ENCODE peak calls at places on chromosomes 13 and 19, in five cellular contexts. One of them, this sample, is unnamed. For H3K9me3, the result is how much of the 10 kb centered on the place peaks cover.

GRCh38 chr13:77774181-77774580 is 76.7 kb downstream of the SLAIN1 start:
- DNase-seq in BE2C: no peak
- DNase-seq in CD4-positive, alpha-beta T cell: no peak
- DNase-seq in A549: no peak
- DNase-seq in hepatocyte: no peak
- DNase-seq in this sample: no peak

GRCh38 chr19:6103217-6103644 is 7.1 kb downstream of the RFX2 start:
- DNase-seq in A549: no peak
- DNase-seq in hepatocyte: no peak
- DNase-seq in BE2C: no peak
- DNase-seq in CD4-positive, alpha-beta T cell: no peak
- DNase-seq in this sample: no peak

GRCh38 chr13:64855506-64855905 is 2374.6 kb downstream of the PCDH9 start:
- DNase-seq in BE2C: peak
- DNase-seq in CD4-positive, alpha-beta T cell: no peak
- DNase-seq in hepatocyte: peak
- DNase-seq in A549: no peak
- DNase-seq in this sample: no peak

GRCh38 chr13:23657056-23657455 is 86.8 kb downstream of the TNFRSF19 start:
- DNase-seq in hepatocyte: no peak
- DNase-seq in BE2C: no peak
- DNase-seq in CD4-positive, alpha-beta T cell: no peak
- DNase-seq in A549: no peak
- DNase-seq in this sample: no peak

GRCh38 chr13:102236830-102237621 is 164.8 kb downstream of the FGF14 start:
- DNase-seq in A549: no peak
- DNase-seq in BE2C: no peak
- DNase-seq in CD4-positive, alpha-beta T cell: no peak
- DNase-seq in hepatocyte: no peak
- DNase-seq in this sample: no peak

GRCh38 chr19:57067440-57067839 is 52.3 kb upstream of the USP29 start:
- DNase-seq in BE2C: no peak
- DNase-seq in A549: no peak
- DNase-seq in CD4-positive, alpha-beta T cell: no peak
- DNase-seq in hepatocyte: no peak
- DNase-seq in this sample: no peak

GRCh38 chr13:39481493-39481892 is 121.5 kb downstream of the LHFPL6 start:
- DNase-seq in hepatocyte: no peak
- DNase-seq in CD4-positive, alpha-beta T cell: no peak
- DNase-seq in BE2C: no peak
- DNase-seq in A549: no peak
- DNase-seq in this sample: no peak

GRCh38 chr13:111633401-111633800 is 313.0 kb downstream of the TEX29 start:
- DNase-seq in A549: no peak
- DNase-seq in BE2C: no peak
- DNase-seq in hepatocyte: no peak
- DNase-seq in CD4-positive, alpha-beta T cell: no peak
- DNase-seq in this sample: no peak

GRCh38 chr19:36136975-36137686 is 2.7 kb upstream of the CAPNS1 start:
- DNase-seq in BE2C: no peak
- DNase-seq in CD4-positive, alpha-beta T cell: no peak
- DNase-seq in hepatocyte: no peak
- DNase-seq in A549: peak
- DNase-seq in this sample: no peak

GRCh38 chr13:31431722-31432137 is 232.0 kb downstream of the B3GLCT start:
- DNase-seq in CD4-positive, alpha-beta T cell: peak
- DNase-seq in hepatocyte: peak
- DNase-seq in BE2C: peak
- DNase-seq in A549: peak
- DNase-seq in this sample: no peak

GRCh38 chr19:40407714-40408600 is 5.2 kb downstream of the PRX start:
- DNase-seq in BE2C: no peak
- DNase-seq in hepatocyte: no peak
- DNase-seq in CD4-positive, alpha-beta T cell: no peak
- DNase-seq in A549: no peak
- DNase-seq in this sample: no peak

GRCh38 chr13:33312150-33312908 is 26.8 kb upstream of the STARD13 start:
- DNase-seq in BE2C: no peak
- DNase-seq in CD4-positive, alpha-beta T cell: no peak
- DNase-seq in A549: no peak
- DNase-seq in hepatocyte: peak
- DNase-seq in this sample: no peak

GRCh38 chr13:76737526-76737925 is 148.7 kb downstream of the KCTD12 start:
- DNase-seq in BE2C: no peak
- DNase-seq in CD4-positive, alpha-beta T cell: no peak
- DNase-seq in hepatocyte: no peak
- DNase-seq in A549: no peak
- DNase-seq in this sample: no peak

GRCh38 chr13:30105381-30105780 is 202.0 kb downstream of the KATNAL1 start:
- DNase-seq in CD4-positive, alpha-beta T cell: no peak
- DNase-seq in BE2C: no peak
- DNase-seq in A549: no peak
- DNase-seq in hepatocyte: peak
- DNase-seq in this sample: no peak

GRCh38 chr13:37956536-37956935 is 87.0 kb upstream of the TRPC4 start:
- DNase-seq in CD4-positive, alpha-beta T cell: no peak
- DNase-seq in A549: no peak
- DNase-seq in BE2C: no peak
- DNase-seq in hepatocyte: no peak
- DNase-seq in this sample: no peak

GRCh38 chr13:44763604-44764311 is 187.6 kb upstream of the TSC22D1 start:
- DNase-seq in A549: no peak
- DNase-seq in CD4-positive, alpha-beta T cell: no peak
- DNase-seq in BE2C: peak
- DNase-seq in hepatocyte: no peak
- DNase-seq in this sample: no peak

GRCh38 chr13:73338389-73338788 is 279.6 kb downstream of the KLF5 start:
- DNase-seq in A549: no peak
- DNase-seq in CD4-positive, alpha-beta T cell: no peak
- DNase-seq in BE2C: no peak
- DNase-seq in hepatocyte: no peak
- DNase-seq in this sample: no peak

GRCh38 chr19:58572818-58573657 is at the start of gene MZF1:
- DNase-seq in CD4-positive, alpha-beta T cell: peak
- DNase-seq in A549: peak
- DNase-seq in hepatocyte: peak
- DNase-seq in BE2C: peak
- DNase-seq in this sample: peak

GRCh38 chr13:98802999-98803666 is 50.7 kb upstream of the SLC15A1 start:
- DNase-seq in hepatocyte: peak
- DNase-seq in A549: no peak
- DNase-seq in CD4-positive, alpha-beta T cell: no peak
- DNase-seq in BE2C: no peak
- DNase-seq in this sample: no peak

GRCh38 chr19:3450796-3451411 is 29.4 kb downstream of the SMIM24 start:
- DNase-seq in hepatocyte: peak
- DNase-seq in A549: peak
- DNase-seq in BE2C: no peak
- DNase-seq in CD4-positive, alpha-beta T cell: no peak
- DNase-seq in this sample: no peak

GRCh38 chr13:113746143-113746525 is 12.9 kb upstream of the TMEM255B start:
- DNase-seq in A549: no peak
- DNase-seq in hepatocyte: peak
- DNase-seq in CD4-positive, alpha-beta T cell: no peak
- DNase-seq in BE2C: peak
- DNase-seq in this sample: no peak

GRCh38 chr19:49058592-49058991 is 1.0 kb upstream of the CGB7 start:
- DNase-seq in CD4-positive, alpha-beta T cell: no peak
- DNase-seq in hepatocyte: no peak
- DNase-seq in BE2C: peak
- DNase-seq in A549: no peak
- DNase-seq in this sample: no peak

GRCh38 chr19:54707932-54708331 is 16.3 kb upstream of the KIR3DL3 start:
- DNase-seq in CD4-positive, alpha-beta T cell: no peak
- DNase-seq in hepatocyte: no peak
- DNase-seq in BE2C: no peak
- DNase-seq in A549: no peak
- DNase-seq in this sample: no peak

GRCh38 chr13:95296326-95296939 is 4.8 kb downstream of the ABCC4 start:
- DNase-seq in A549: peak
- DNase-seq in CD4-positive, alpha-beta T cell: no peak
- DNase-seq in BE2C: peak
- DNase-seq in hepatocyte: peak
- DNase-seq in this sample: no peak

GRCh38 chr13:60328073-60328472 is 68.9 kb upstream of the TDRD3 start:
- DNase-seq in CD4-positive, alpha-beta T cell: no peak
- DNase-seq in A549: no peak
- DNase-seq in BE2C: no peak
- DNase-seq in hepatocyte: no peak
- DNase-seq in this sample: no peak

GRCh38 chr13:112248909-112249592 is 127.1 kb upstream of the SPACA7 start:
- DNase-seq in hepatocyte: no peak
- DNase-seq in A549: no peak
- DNase-seq in BE2C: no peak
- DNase-seq in CD4-positive, alpha-beta T cell: no peak
- DNase-seq in this sample: no peak

GRCh38 chr19:5655412-5655811 is 24.9 kb downstream of the MICOS13 start:
- DNase-seq in BE2C: no peak
- DNase-seq in CD4-positive, alpha-beta T cell: no peak
- DNase-seq in hepatocyte: no peak
- DNase-seq in A549: no peak
- DNase-seq in this sample: no peak

GRCh38 chr19:58398087-58398486 is 2.6 kb downstream of the RNF225 start:
- DNase-seq in A549: no peak
- DNase-seq in hepatocyte: no peak
- DNase-seq in CD4-positive, alpha-beta T cell: no peak
- DNase-seq in BE2C: no peak
- DNase-seq in this sample: no peak

GRCh38 chr13:44131069-44131614 is 242.5 kb upstream of the SERP2 start:
- DNase-seq in BE2C: no peak
- DNase-seq in hepatocyte: no peak
- DNase-seq in CD4-positive, alpha-beta T cell: no peak
- DNase-seq in A549: no peak
- DNase-seq in this sample: no peak

GRCh38 chr13:58858870-58859371 is 1227.4 kb downstream of the PCDH17 start:
- DNase-seq in A549: no peak
- DNase-seq in CD4-positive, alpha-beta T cell: no peak
- DNase-seq in BE2C: no peak
- DNase-seq in hepatocyte: no peak
- DNase-seq in this sample: no peak

GRCh38 chr19:17872251-17873001 is 681 bp downstream of the SLC5A5 start:
- DNase-seq in BE2C: no peak
- DNase-seq in hepatocyte: no peak
- DNase-seq in A549: no peak
- DNase-seq in CD4-positive, alpha-beta T cell: no peak
- DNase-seq in this sample: no peak

GRCh38 chr13:21668665-21669599 is 1.9 kb upstream of the FGF9 start:
- DNase-seq in A549: no peak
- DNase-seq in hepatocyte: peak
- DNase-seq in BE2C: no peak
- DNase-seq in CD4-positive, alpha-beta T cell: peak
- DNase-seq in this sample: no peak

GRCh38 chr19:13806728-13807127 is 11.5 kb downstream of the ZSWIM4 start:
- DNase-seq in A549: no peak
- DNase-seq in BE2C: no peak
- DNase-seq in hepatocyte: no peak
- DNase-seq in CD4-positive, alpha-beta T cell: no peak
- DNase-seq in this sample: no peak

GRCh38 chr19:31592456-31592855 is 243.2 kb upstream of the TSHZ3 start:
- DNase-seq in BE2C: no peak
- DNase-seq in A549: no peak
- DNase-seq in CD4-positive, alpha-beta T cell: no peak
- DNase-seq in hepatocyte: no peak
- DNase-seq in this sample: no peak

GRCh38 chr19:42325896-42326771 is 699 bp downstream of the MEGF8 start:
- DNase-seq in BE2C: no peak
- DNase-seq in hepatocyte: no peak
- DNase-seq in CD4-positive, alpha-beta T cell: peak
- DNase-seq in A549: peak
- DNase-seq in this sample: peak

GRCh38 chr19:9295411-9295849 is 14.2 kb downstream of the ZNF699 start:
- DNase-seq in hepatocyte: no peak
- DNase-seq in A549: no peak
- DNase-seq in CD4-positive, alpha-beta T cell: no peak
- DNase-seq in BE2C: no peak
- DNase-seq in this sample: no peak
- H3K9me3 ChIP-seq in hepatocyte: half or more
- H3K9me3 ChIP-seq in A549: half or more
- H3K9me3 ChIP-seq in CD4-positive, alpha-beta T cell: half or more
- H3K9me3 ChIP-seq in BE2C: under half
- H3K9me3 ChIP-seq in this sample: half or more

GRCh38 chr13:103299079-103299478 is 232.9 kb upstream of the SLC10A2 start:
- DNase-seq in hepatocyte: peak
- DNase-seq in CD4-positive, alpha-beta T cell: no peak
- DNase-seq in A549: no peak
- DNase-seq in BE2C: peak
- DNase-seq in this sample: no peak
- H3K9me3 ChIP-seq in hepatocyte: under half
- H3K9me3 ChIP-seq in CD4-positive, alpha-beta T cell: under half
- H3K9me3 ChIP-seq in A549: under half
- H3K9me3 ChIP-seq in BE2C: under half
- H3K9me3 ChIP-seq in this sample: under half

DNA sequence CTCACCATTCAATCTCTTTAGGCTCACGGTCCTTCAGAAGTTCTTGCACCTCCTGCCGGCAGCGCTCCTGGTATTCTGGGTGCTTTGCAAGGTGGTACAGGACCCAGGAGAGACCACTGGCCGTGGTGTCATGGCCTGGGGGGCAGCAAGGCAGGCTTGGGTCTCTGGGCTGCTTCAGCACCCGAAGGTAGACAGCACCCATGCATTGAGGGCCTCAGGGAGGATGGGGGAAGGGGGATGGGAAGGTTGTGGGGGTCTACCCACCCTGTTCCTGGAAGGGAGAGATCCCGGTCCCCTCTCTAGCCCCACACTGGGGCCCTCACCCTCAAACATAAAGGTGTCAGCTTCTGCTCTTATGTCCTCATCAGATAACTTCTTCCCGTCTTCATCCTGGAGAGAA is 12.0 kb downstream of the CYP4F2 start:
- DNase-seq in CD4-positive, alpha-beta T cell: no peak
- DNase-seq in BE2C: no peak
- DNase-seq in hepatocyte: no peak
- DNase-seq in A549: no peak
- DNase-seq in this sample: no peak
- H3K9me3 ChIP-seq in CD4-positive, alpha-beta T cell: under half
- H3K9me3 ChIP-seq in BE2C: under half
- H3K9me3 ChIP-seq in hepatocyte: under half
- H3K9me3 ChIP-seq in A549: under half
- H3K9me3 ChIP-seq in this sample: under half

DNA sequence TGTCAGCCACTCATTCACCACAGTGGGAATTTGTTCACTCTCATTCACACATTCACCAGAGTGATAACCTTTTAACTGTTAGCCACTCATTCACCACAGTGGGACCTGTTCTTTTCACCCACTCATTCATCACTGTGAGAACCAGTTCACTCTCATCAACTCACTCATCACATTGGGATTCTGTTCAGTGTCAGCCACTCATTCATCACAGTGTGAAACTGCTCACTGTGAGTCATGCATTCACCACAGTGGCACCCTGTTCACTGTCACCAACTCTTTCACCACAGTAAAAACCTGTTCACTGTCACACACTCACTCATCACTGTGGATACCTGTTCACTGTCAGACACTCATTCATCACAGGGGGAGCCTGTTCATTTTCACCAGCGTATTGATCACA is 43.5 kb upstream of the ZNF85 start:
- DNase-seq in A549: no peak
- DNase-seq in CD4-positive, alpha-beta T cell: no peak
- DNase-seq in BE2C: no peak
- DNase-seq in hepatocyte: no peak
- DNase-seq in this sample: no peak
- H3K9me3 ChIP-seq in A549: under half
- H3K9me3 ChIP-seq in CD4-positive, alpha-beta T cell: under half
- H3K9me3 ChIP-seq in BE2C: under half
- H3K9me3 ChIP-seq in hepatocyte: under half
- H3K9me3 ChIP-seq in this sample: under half

This sample was measured in T-helper 17 cell.